ENCODE peak calls at places on chromosomes 2 and 18, in five cellular contexts. I is RWPE2, T is A549, B is brain microvascular endothelial cell, N is left ventricle myocardium inferior. H is an unnamed sample.
A peak's percentile ranks its signal among the peaks of the same experiment; 100 is the strongest.

GRCh38 chr2:39138837-39139211 is 18.0 kb upstream of the SOS1 start:
- DNase-seq in N (no peak), B (no peak), T (no peak), I (no peak), H (no peak)

GRCh38 chr2:31401580-31401979 is 13.0 kb downstream of the XDH start:
- DNase-seq in T (peak; percentile 95), B (peak; percentile 94), N (no peak), I (peak; percentile 92), H (peak; percentile 95)

GRCh38 chr2:204282525-204282924 is 262.8 kb upstream of the PARD3B start:
- DNase-seq in N (no peak), B (no peak), I (no peak), T (peak; percentile 13), H (no peak)

GRCh38 chr18:58495634-58496033 is 133.3 kb downstream of the ALPK2 start:
- DNase-seq in B (no peak), N (no peak), I (no peak), T (no peak), H (no peak)

GRCh38 chr2:45006041-45006941 is 3.0 kb downstream of the SIX2 start:
- DNase-seq in I (no peak), N (no peak), B (no peak), T (no peak), H (no peak)

GRCh38 chr2:224946911-224947310 is 95.4 kb downstream of the DOCK10 start:
- DNase-seq in N (no peak), T (no peak), B (peak; percentile 55), I (no peak), H (peak; percentile 44)

GRCh38 chr2:198309673-198310280 is 505.4 kb downstream of the PLCL1 start:
- DNase-seq in I (no peak), N (no peak), B (peak; percentile 54), T (peak; percentile 37), H (no peak)

GRCh38 chr2:176098366-176099158 is 1.0 kb upstream of the HOXD12 start:
- DNase-seq in N (no peak), I (no peak), T (no peak), B (no peak), H (no peak)

GRCh38 chr2:29010946-29011649 is 30.0 kb downstream of the TOGARAM2 start:
- DNase-seq in B (peak; percentile 82), T (no peak), I (no peak), N (peak; percentile 49), H (no peak)

GRCh38 chr2:68824831-68825230 is 46.4 kb downstream of the BMP10 start:
- DNase-seq in I (no peak), T (no peak), B (peak; percentile 39), N (no peak), H (no peak)

GRCh38 chr2:204432196-204432595 is 113.1 kb upstream of the PARD3B start:
- DNase-seq in I (no peak), B (no peak), N (no peak), T (no peak), H (no peak)

GRCh38 chr2:47026738-47027531 is 111.3 kb upstream of the MCFD2 start:
- DNase-seq in N (no peak), T (no peak), I (no peak), B (no peak), H (no peak)

GRCh38 chr2:59029058-59029457 is 787.9 kb upstream of the FANCL start:
- DNase-seq in B (no peak), I (no peak), T (no peak), N (peak; percentile 36), H (no peak)

GRCh38 chr2:109372171-109372568 is 241.6 kb downstream of the SEPTIN10 start:
- DNase-seq in T (no peak), B (no peak), I (peak; percentile 4), N (no peak), H (no peak)

GRCh38 chr2:11983401-11983800 is 237.0 kb downstream of the LPIN1 start:
- DNase-seq in T (no peak), N (no peak), I (no peak), B (no peak), H (no peak)

GRCh38 chr2:95158891-95159619 is 593 bp downstream of the ZNF514 start:
- DNase-seq in T (peak; percentile 51), N (peak; percentile 52), B (peak; percentile 20), I (no peak), H (no peak)

GRCh38 chr18:44682871-44683221 is 2.2 kb downstream of the SETBP1 start:
- DNase-seq in T (no peak), B (no peak), N (no peak), I (no peak), H (no peak)

GRCh38 chr18:11946756-11947155 is 34.6 kb upstream of the IMPA2 start:
- DNase-seq in I (no peak), N (no peak), T (no peak), B (peak; percentile 51), H (no peak)

GRCh38 chr18:74963820-74964446 is 245.0 kb downstream of the PTGR3 start:
- DNase-seq in N (no peak), B (peak; percentile 55), I (no peak), T (peak; percentile 47), H (no peak)

GRCh38 chr18:48782381-48782841 is 168.4 kb downstream of the SMAD7 start:
- DNase-seq in N (peak; percentile 69), B (no peak), T (no peak), I (no peak), H (no peak)

GRCh38 chr18:48949051-48949605 is 1.6 kb downstream of the SMAD7 start:
- DNase-seq in I (no peak), N (no peak), B (no peak), T (no peak), H (no peak)

GRCh38 chr2:120616261-120616660 is 119.4 kb upstream of the GLI2 start:
- DNase-seq in I (no peak), B (no peak), N (no peak), T (no peak), H (no peak)

GRCh38 chr2:230868947-230869690 is 4.4 kb downstream of the ITM2C start:
- DNase-seq in B (no peak), T (no peak), I (no peak), N (no peak), H (no peak)

GRCh38 chr18:63451774-63452173 is 25.0 kb upstream of the SERPINB5 start:
- DNase-seq in T (no peak), B (peak; percentile 26), I (peak; percentile 75), N (no peak), H (no peak)

GRCh38 chr2:130336877-130337734 is 5.6 kb upstream of the IMP4 start:
- DNase-seq in T (peak; percentile 90), B (peak; percentile 79), N (peak; percentile 70), I (peak; percentile 79), H (no peak)

GRCh38 chr2:33240178-33240577 is 236.3 kb upstream of the RASGRP3 start:
- DNase-seq in B (peak; percentile 65), N (no peak), T (peak; percentile 79), I (no peak), H (no peak)

GRCh38 chr2:162890690-162891311 is 52.2 kb upstream of the KCNH7 start:
- DNase-seq in B (peak; percentile 63), I (no peak), T (peak; percentile 75), N (no peak), H (peak; percentile 13)

GRCh38 chr2:120470041-120470716 is 124.2 kb downstream of the INHBB start:
- DNase-seq in B (peak; percentile 78), I (peak; percentile 86), T (peak; percentile 90), N (peak; percentile 72), H (peak; percentile 90)

GRCh38 chr18:56517761-56518160 is 120.6 kb downstream of the TXNL1 start:
- DNase-seq in N (no peak), I (no peak), T (no peak), B (no peak), H (no peak)

GRCh38 chr2:219041252-219041651 is at the start of gene CFAP65:
- DNase-seq in N (no peak), B (peak; percentile 51), I (no peak), T (peak; percentile 68), H (no peak)

GRCh38 chr2:238643400-238643907 is 204.4 kb upstream of the TWIST2 start:
- DNase-seq in N (no peak), T (no peak), B (no peak), I (no peak), H (no peak)

GRCh38 chr2:126864861-126865260 is 33.8 kb upstream of the TEX51 start:
- DNase-seq in B (no peak), I (no peak), T (peak; percentile 20), N (no peak), H (no peak)

DNA sequence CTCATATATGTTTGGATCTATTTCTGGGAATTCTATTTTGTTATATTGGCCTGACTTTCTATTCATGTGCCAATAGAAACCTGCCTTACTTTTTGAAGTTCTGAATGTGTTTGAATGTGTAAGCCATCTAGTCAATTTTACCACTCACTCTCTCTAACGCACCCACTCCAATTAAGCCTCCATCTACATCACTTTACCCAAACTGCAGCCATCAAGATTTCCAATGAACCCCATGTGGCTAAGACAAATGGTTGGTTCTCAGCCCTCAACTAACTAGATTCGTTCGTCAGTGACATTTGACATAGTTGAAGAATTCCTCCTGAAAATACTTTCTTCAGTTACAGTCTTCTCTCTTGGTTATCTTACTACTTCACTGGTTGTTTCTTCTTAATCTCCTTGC is 137.3 kb upstream of the FSHR start:
- DNase-seq in I (no peak), B (no peak), T (no peak), N (no peak), H (no peak)
- H3K4me3 ChIP-seq in I (no peak overlapping the region), B (no peak overlapping the region), T (no peak overlapping the region), N (no peak overlapping the region), H (no peak overlapping the region)

DNA sequence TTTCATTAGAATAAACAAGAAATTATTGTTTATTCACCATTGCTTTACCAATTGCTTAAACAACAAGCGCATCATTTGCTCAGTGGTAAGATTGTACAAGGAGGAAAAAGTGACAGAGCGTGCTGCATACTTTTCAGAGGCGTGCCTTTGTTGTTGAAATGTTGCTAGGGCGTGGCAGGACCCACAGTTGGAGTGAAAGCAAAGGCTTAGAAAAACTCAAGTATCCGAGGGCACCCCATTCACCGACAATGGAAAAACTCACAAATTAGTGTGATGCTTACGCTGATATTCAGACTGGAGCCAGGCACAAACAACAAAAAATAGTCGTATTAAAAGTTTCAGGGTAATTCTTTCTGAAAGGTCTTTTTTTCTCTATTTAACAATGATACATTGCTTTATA is 37.6 kb upstream of the RTTN start:
- DNase-seq in T (peak; percentile 94), N (no peak), I (no peak), B (no peak), H (peak; percentile 8)
- H3K4me3 ChIP-seq in T (peak overlapping the region; percentile 44), N (no peak overlapping the region), I (no peak overlapping the region), B (no peak overlapping the region), H (no peak overlapping the region)

DNA sequence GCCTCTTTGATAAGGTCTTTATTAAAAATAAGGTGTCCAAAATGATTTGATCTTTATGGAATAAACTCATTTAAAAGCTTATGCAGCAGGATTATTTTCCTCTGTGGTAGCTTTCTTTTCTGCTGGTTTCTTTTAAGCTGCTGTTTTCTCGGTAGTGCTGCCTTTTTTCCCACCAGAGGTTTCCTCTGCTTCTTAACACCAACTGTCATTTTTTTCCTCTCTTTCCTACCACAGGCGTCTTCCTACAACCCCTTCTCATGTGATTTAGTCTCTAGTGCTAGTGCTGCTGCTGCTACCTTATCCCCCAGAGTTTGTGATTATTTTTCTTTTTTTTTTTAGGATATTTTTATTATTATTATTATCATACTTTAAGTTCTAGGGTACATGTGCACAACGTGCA is 102.1 kb upstream of the PGAP1 start:
- DNase-seq in T (no peak), B (no peak), I (no peak), N (no peak), H (no peak)
- H3K4me3 ChIP-seq in T (no peak overlapping the region), B (no peak overlapping the region), I (no peak overlapping the region), N (no peak overlapping the region), H (no peak overlapping the region)

DNA sequence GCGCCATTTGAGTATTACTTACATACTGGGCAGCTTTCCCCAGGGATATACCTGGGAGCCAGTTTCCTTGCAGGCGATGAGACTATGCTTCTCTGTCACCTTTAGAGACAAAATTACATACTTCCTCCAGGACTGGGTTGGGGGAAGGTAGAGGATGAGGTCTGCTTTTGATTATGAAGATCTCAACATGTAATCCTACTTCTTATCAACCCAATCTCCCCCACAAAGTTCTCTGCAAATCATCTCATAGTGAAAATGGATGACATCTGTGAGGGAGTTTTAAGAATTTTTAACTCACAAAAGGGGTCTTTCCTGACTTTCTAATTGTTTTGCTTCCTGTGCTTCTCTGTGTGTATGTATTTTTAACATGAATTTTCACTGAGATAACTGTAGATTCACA is 81.9 kb downstream of the TMEM131 start:
- DNase-seq in I (no peak), N (no peak), B (no peak), T (no peak), H (no peak)
- H3K4me3 ChIP-seq in I (no peak overlapping the region), N (no peak overlapping the region), B (no peak overlapping the region), T (no peak overlapping the region), H (no peak overlapping the region)